ENCODE peak calls at places on chromosome 13, in seven cellular contexts. S is hepatocyte, M is spleen, J is PC-3, U is AG04450, L is A549, Y is MCF 10A. C is an unnamed sample.

GRCh38 chr13:103187621-103188020 is 121.4 kb upstream of the SLC10A2 start:
- DNase-seq in U (no peak), M (no peak), Y (no peak), S (peak; percentile 49), L (no peak), J (no peak), C (no peak)

GRCh38 chr13:24124789-24125476 is 35.6 kb upstream of the SPATA13 start:
- DNase-seq in M (no peak), S (no peak), J (no peak), L (no peak), Y (no peak), U (no peak), C (no peak)

GRCh38 chr13:113148407-113148806 is 10.0 kb upstream of the PROZ start:
- DNase-seq in Y (no peak), L (no peak), M (no peak), S (no peak), J (no peak), U (no peak), C (no peak)

GRCh38 chr13:20415288-20415644 is 110.4 kb downstream of the CRYL1 start:
- DNase-seq in L (no peak), U (no peak), J (no peak), M (no peak), S (no peak), Y (no peak), C (no peak)

GRCh38 chr13:45786293-45786920 is 65.1 kb downstream of the SIAH3 start:
- DNase-seq in M (no peak), Y (no peak), S (no peak), U (no peak), J (no peak), L (no peak), C (no peak)

GRCh38 chr13:113643593-113643992 is 14.4 kb downstream of the ATP4B start:
- DNase-seq in U (no peak), M (no peak), L (no peak), Y (no peak), S (no peak), J (no peak), C (no peak)

GRCh38 chr13:40589285-40590109 is 76.9 kb downstream of the FOXO1 start:
- DNase-seq in J (peak; percentile 53), L (no peak), U (no peak), S (no peak), M (no peak), Y (peak; percentile 77), C (peak; percentile 17)

GRCh38 chr13:37417042-37417441 is 181.5 kb downstream of the POSTN start:
- DNase-seq in Y (peak; percentile 44), M (no peak), J (no peak), U (no peak), L (no peak), S (no peak), C (no peak)

GRCh38 chr13:27171830-27172494 is 351 bp upstream of the USP12 start:
- DNase-seq in M (peak; percentile 100), J (peak; percentile 86), S (peak; percentile 97), U (peak; percentile 67), Y (peak; percentile 83), L (peak; percentile 60), C (peak; percentile 94)

GRCh38 chr13:110528371-110528770 is 33.2 kb downstream of the RAB20 start:
- DNase-seq in S (peak; percentile 57), M (no peak), L (no peak), U (no peak), J (no peak), Y (no peak), C (no peak)

GRCh38 chr13:98173431-98173921 is 3.6 kb downstream of the RNF113B start:
- DNase-seq in S (peak; percentile 23), Y (peak; percentile 71), M (no peak), U (peak; percentile 95), L (no peak), J (peak; percentile 18), C (no peak)

GRCh38 chr13:59447846-59448620 is 715.7 kb downstream of the DIAPH3 start:
- DNase-seq in J (no peak), Y (no peak), M (no peak), L (no peak), U (peak; percentile 43), S (no peak), C (no peak)

GRCh38 chr13:110336681-110337080 is 29.6 kb downstream of the COL4A2 start:
- DNase-seq in M (no peak), U (no peak), S (no peak), J (no peak), L (no peak), Y (no peak), C (no peak)

GRCh38 chr13:41581884-41582547 is 124.7 kb downstream of the RGCC start:
- DNase-seq in U (no peak), L (no peak), J (no peak), S (no peak), M (no peak), Y (no peak), C (no peak)

GRCh38 chr13:87084192-87084591 is 587.0 kb upstream of the SLITRK5 start:
- DNase-seq in Y (no peak), J (no peak), S (no peak), L (no peak), U (no peak), M (no peak), C (no peak)
- TF ChIP-seq CTCF in Y (no peak), J (no peak), S (no peak), L (no peak), U (no peak), M (no peak), C (no peak)

GRCh38 chr13:87907202-87907601 is 236.0 kb downstream of the SLITRK5 start:
- DNase-seq in S (no peak), L (no peak), J (no peak), Y (no peak), U (no peak), M (no peak), C (no peak)

GRCh38 chr13:87903568-87903967 is 232.4 kb downstream of the SLITRK5 start:
- DNase-seq in U (no peak), L (no peak), J (no peak), Y (no peak), M (no peak), S (no peak), C (no peak)
- TF ChIP-seq CTCF in U (no peak), L (no peak), J (no peak), Y (no peak), M (no peak), S (no peak), C (no peak)

DNA sequence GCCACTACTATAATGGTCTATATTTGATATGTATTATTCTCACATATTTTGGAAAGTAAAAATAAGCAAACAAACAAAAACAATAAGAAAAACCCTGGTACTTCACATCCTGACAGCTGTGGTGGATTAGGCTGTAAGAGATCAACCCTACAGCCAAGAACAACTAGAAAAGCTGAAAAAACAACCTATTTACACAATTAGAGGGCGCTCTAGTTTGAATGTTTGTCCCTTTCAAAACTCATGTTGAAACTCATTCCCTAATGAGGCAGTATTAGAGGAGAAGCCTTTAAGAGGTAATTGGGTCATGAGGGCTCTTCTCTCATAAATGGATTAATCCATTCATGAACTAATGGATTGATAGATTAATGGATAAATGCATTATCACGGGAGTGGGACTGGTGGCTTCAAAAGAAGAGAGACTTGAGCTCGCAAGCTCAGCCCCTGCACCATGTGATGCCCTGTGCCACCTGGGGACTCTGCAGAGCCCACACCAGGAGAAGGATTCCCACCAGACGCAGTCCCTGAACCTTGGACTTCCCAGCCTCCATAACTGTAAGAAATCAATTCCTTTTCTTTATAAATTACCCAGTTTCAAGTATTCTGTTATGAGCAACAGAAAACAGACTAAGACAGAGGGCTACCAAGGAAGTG is 733.9 kb upstream of the ARGLU1 start:
- DNase-seq in U (no peak), L (no peak), J (peak; percentile 2), Y (peak; percentile 27), M (no peak), S (no peak), C (no peak)
- TF ChIP-seq CTCF in U (peak; percentile 5), L (no peak), J (no peak), Y (no peak), M (no peak), S (no peak), C (no peak)

GRCh38 chr13:51912511-51913225 is 50.9 kb downstream of the CCDC70 start:
- DNase-seq in Y (no peak), L (no peak), J (no peak), M (no peak), S (no peak), U (no peak), C (no peak)

GRCh38 chr13:51916419-51916818 is 54.6 kb downstream of the CCDC70 start:
- DNase-seq in U (no peak), Y (no peak), S (no peak), L (no peak), J (no peak), M (no peak), C (no peak)

GRCh38 chr13:51914137-51914493 is 52.3 kb downstream of the CCDC70 start:
- DNase-seq in U (no peak), M (no peak), Y (no peak), L (no peak), S (no peak), J (no peak), C (no peak)

GRCh38 chr13:51912091-51912490 is 50.3 kb downstream of the CCDC70 start:
- DNase-seq in L (no peak), Y (no peak), S (no peak), J (peak; percentile 52), U (no peak), M (no peak), C (no peak)

DNA sequence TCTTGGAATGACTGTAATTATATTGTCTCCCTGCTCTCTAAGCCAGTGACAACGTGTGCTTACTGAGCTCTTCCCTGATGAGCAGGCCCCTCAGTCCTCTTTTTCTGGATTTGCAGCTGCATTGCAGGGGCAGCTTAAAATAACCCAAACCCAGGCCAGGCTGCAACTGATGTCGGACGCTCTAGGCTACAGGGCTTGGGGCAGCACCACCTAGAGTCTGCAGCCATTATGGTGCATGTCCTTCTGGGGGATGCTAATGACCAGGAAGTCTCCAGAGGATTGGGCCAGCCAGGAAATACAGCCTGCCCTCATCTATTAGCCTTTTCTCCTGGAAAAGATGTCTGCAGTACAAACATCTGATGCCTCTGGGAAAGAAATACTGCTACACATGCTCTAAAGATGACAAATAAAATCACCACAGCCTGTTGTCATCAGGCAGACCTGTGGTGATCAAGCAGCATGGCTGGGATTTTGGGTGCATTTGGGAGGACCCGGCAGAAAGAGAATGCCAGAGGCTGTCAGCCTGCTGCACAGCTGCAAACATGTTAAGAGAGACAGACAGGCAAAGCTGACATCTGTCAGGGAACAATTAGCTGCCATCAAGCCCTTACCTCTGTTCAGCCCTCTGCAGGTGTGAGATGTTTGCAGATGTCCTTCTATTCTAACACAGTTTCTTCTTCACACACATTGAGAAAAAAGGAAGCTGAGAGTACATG is 51.8 kb downstream of the CCDC70 start:
- DNase-seq in L (no peak), Y (no peak), U (no peak), M (no peak), J (no peak), S (no peak), C (no peak)
- TF ChIP-seq CTCF in L (no peak), Y (no peak), U (no peak), M (no peak), J (peak; percentile 7), S (no peak), C (no peak)

C was measured in nephron progenitor cell.